ENCODE peak calls at places on chromosomes 16 and 17, in six cellular contexts. One of them, this sample, is unnamed.

GRCh38 chr16:66294507-66294906 is 72.0 kb upstream of the CDH5 start:
- DNase-seq in HCT116: no peak
- DNase-seq in right lobe of liver: no peak
- DNase-seq in Panc1: no peak
- DNase-seq in heart left ventricle: no peak
- DNase-seq in aorta: no peak
- DNase-seq in this sample: no peak

GRCh38 chr16:73713817-73714495 is 582.7 kb upstream of the PSMD7 start:
- DNase-seq in HCT116: peak; percentile 27
- DNase-seq in heart left ventricle: no peak
- DNase-seq in Panc1: no peak
- DNase-seq in right lobe of liver: no peak
- DNase-seq in aorta: no peak
- DNase-seq in this sample: no peak

GRCh38 chr17:81429353-81429774 is 34.1 kb downstream of the BAHCC1 start:
- DNase-seq in Panc1: no peak
- DNase-seq in heart left ventricle: peak; percentile 75
- DNase-seq in right lobe of liver: peak; percentile 88
- DNase-seq in aorta: peak; percentile 82
- DNase-seq in HCT116: no peak
- DNase-seq in this sample: no peak

GRCh38 chr16:84080813-84081212 is 35.9 kb downstream of the MBTPS1 start:
- DNase-seq in heart left ventricle: no peak
- DNase-seq in aorta: no peak
- DNase-seq in right lobe of liver: no peak
- DNase-seq in HCT116: no peak
- DNase-seq in Panc1: no peak
- DNase-seq in this sample: no peak

GRCh38 chr17:81959362-81960129 is 1.4 kb downstream of the NOTUM start:
- DNase-seq in aorta: peak; percentile 80
- DNase-seq in right lobe of liver: peak; percentile 85
- DNase-seq in Panc1: no peak
- DNase-seq in HCT116: no peak
- DNase-seq in heart left ventricle: peak; percentile 67
- DNase-seq in this sample: peak; percentile 67

GRCh38 chr16:68190745-68191510 is 45.0 kb downstream of the ESRP2 start:
- DNase-seq in heart left ventricle: no peak
- DNase-seq in aorta: no peak
- DNase-seq in HCT116: no peak
- DNase-seq in right lobe of liver: no peak
- DNase-seq in Panc1: no peak
- DNase-seq in this sample: no peak

GRCh38 chr17:70278846-70279465 is 109.6 kb downstream of the KCNJ2 start:
- DNase-seq in HCT116: no peak
- DNase-seq in right lobe of liver: no peak
- DNase-seq in aorta: no peak
- DNase-seq in Panc1: no peak
- DNase-seq in heart left ventricle: no peak
- DNase-seq in this sample: no peak

GRCh38 chr17:74682442-74683190 is 30.1 kb downstream of the CD300LF start:
- DNase-seq in heart left ventricle: no peak
- DNase-seq in aorta: no peak
- DNase-seq in HCT116: no peak
- DNase-seq in Panc1: no peak
- DNase-seq in right lobe of liver: peak; percentile 8
- DNase-seq in this sample: no peak

GRCh38 chr16:56372938-56373337 is 52.4 kb downstream of the AMFR start:
- DNase-seq in HCT116: no peak
- DNase-seq in Panc1: no peak
- DNase-seq in right lobe of liver: no peak
- DNase-seq in heart left ventricle: no peak
- DNase-seq in aorta: no peak
- DNase-seq in this sample: no peak

GRCh38 chr17:2068589-2069051 is 13.7 kb downstream of the HIC1 start:
- DNase-seq in right lobe of liver: no peak
- DNase-seq in aorta: peak; percentile 44
- DNase-seq in HCT116: no peak
- DNase-seq in Panc1: no peak
- DNase-seq in heart left ventricle: no peak
- DNase-seq in this sample: no peak

GRCh38 chr17:74134991-74135390 is 68.5 kb upstream of the RPL38 start:
- DNase-seq in HCT116: no peak
- DNase-seq in right lobe of liver: no peak
- DNase-seq in Panc1: no peak
- DNase-seq in aorta: no peak
- DNase-seq in heart left ventricle: no peak
- DNase-seq in this sample: no peak

GRCh38 chr16:11896776-11897175 is 19.0 kb downstream of the GSPT1 start:
- DNase-seq in HCT116: no peak
- DNase-seq in right lobe of liver: no peak
- DNase-seq in aorta: no peak
- DNase-seq in Panc1: no peak
- DNase-seq in heart left ventricle: no peak
- DNase-seq in this sample: no peak

GRCh38 chr17:75124819-75125162 is 6.8 kb downstream of the NT5C start:
- DNase-seq in HCT116: no peak
- DNase-seq in Panc1: no peak
- DNase-seq in heart left ventricle: no peak
- DNase-seq in right lobe of liver: no peak
- DNase-seq in aorta: no peak
- DNase-seq in this sample: no peak

GRCh38 chr16:19808061-19808621 is 76.5 kb downstream of the GPRC5B start:
- DNase-seq in Panc1: no peak
- DNase-seq in HCT116: no peak
- DNase-seq in right lobe of liver: no peak
- DNase-seq in heart left ventricle: no peak
- DNase-seq in aorta: no peak
- DNase-seq in this sample: no peak

GRCh38 chr17:3656353-3656752 is 12.0 kb downstream of the TAX1BP3 start:
- DNase-seq in heart left ventricle: no peak
- DNase-seq in Panc1: no peak
- DNase-seq in aorta: no peak
- DNase-seq in HCT116: no peak
- DNase-seq in right lobe of liver: no peak
- DNase-seq in this sample: no peak

GRCh38 chr17:31147507-31148202 is 52.9 kb downstream of the NF1 start:
- DNase-seq in Panc1: no peak
- DNase-seq in aorta: no peak
- DNase-seq in heart left ventricle: no peak
- DNase-seq in HCT116: no peak
- DNase-seq in right lobe of liver: no peak
- DNase-seq in this sample: no peak

GRCh38 chr16:79809376-79809775 is 208.8 kb upstream of the MAF start:
- DNase-seq in Panc1: no peak
- DNase-seq in heart left ventricle: no peak
- DNase-seq in HCT116: no peak
- DNase-seq in aorta: no peak
- DNase-seq in right lobe of liver: no peak
- DNase-seq in this sample: no peak

GRCh38 chr16:914453-914852 is 56.3 kb downstream of the LMF1 start:
- DNase-seq in aorta: no peak
- DNase-seq in HCT116: peak; percentile 12
- DNase-seq in right lobe of liver: no peak
- DNase-seq in heart left ventricle: no peak
- DNase-seq in Panc1: peak; percentile 25
- DNase-seq in this sample: no peak

GRCh38 chr17:11598274-11599221 is at the start of gene DNAH9:
- DNase-seq in Panc1: no peak
- DNase-seq in aorta: peak; percentile 90
- DNase-seq in right lobe of liver: peak; percentile 95
- DNase-seq in HCT116: no peak
- DNase-seq in heart left ventricle: peak; percentile 98
- DNase-seq in this sample: no peak

GRCh38 chr16:79601092-79601977 is 798 bp upstream of the MAF start:
- DNase-seq in heart left ventricle: peak; percentile 66
- DNase-seq in HCT116: no peak
- DNase-seq in aorta: peak; percentile 76
- DNase-seq in right lobe of liver: peak; percentile 91
- DNase-seq in Panc1: no peak
- DNase-seq in this sample: peak; percentile 27

GRCh38 chr17:68701046-68701445 is 99.9 kb upstream of the FAM20A start:
- DNase-seq in heart left ventricle: no peak
- DNase-seq in aorta: no peak
- DNase-seq in HCT116: no peak
- DNase-seq in right lobe of liver: no peak
- DNase-seq in Panc1: no peak
- DNase-seq in this sample: no peak

GRCh38 chr17:39150795-39151679 is at the start of gene PLXDC1:
- DNase-seq in Panc1: no peak
- DNase-seq in heart left ventricle: no peak
- DNase-seq in HCT116: no peak
- DNase-seq in right lobe of liver: no peak
- DNase-seq in aorta: no peak
- DNase-seq in this sample: no peak

GRCh38 chr16:57646388-57647039 is 18.1 kb downstream of the ADGRG1 start:
- DNase-seq in right lobe of liver: no peak
- DNase-seq in Panc1: no peak
- DNase-seq in heart left ventricle: no peak
- DNase-seq in HCT116: no peak
- DNase-seq in aorta: no peak
- DNase-seq in this sample: no peak

GRCh38 chr16:79651363-79651762 is 50.8 kb upstream of the MAF start:
- DNase-seq in heart left ventricle: peak; percentile 63
- DNase-seq in right lobe of liver: no peak
- DNase-seq in Panc1: no peak
- DNase-seq in HCT116: no peak
- DNase-seq in aorta: peak; percentile 85
- DNase-seq in this sample: no peak

GRCh38 chr16:57530104-57530522 is 6.3 kb downstream of the CCDC102A start:
- DNase-seq in right lobe of liver: peak; percentile 31
- DNase-seq in heart left ventricle: peak; percentile 60
- DNase-seq in Panc1: no peak
- DNase-seq in HCT116: no peak
- DNase-seq in aorta: peak; percentile 79
- DNase-seq in this sample: peak; percentile 57

GRCh38 chr17:45131616-45132301 is 556 bp downstream of the PLCD3 start:
- DNase-seq in right lobe of liver: peak; percentile 70
- DNase-seq in Panc1: no peak
- DNase-seq in aorta: peak; percentile 76
- DNase-seq in HCT116: no peak
- DNase-seq in heart left ventricle: peak; percentile 30
- DNase-seq in this sample: peak; percentile 38

GRCh38 chr17:7341842-7342241 is 5.5 kb downstream of the ACAP1 start:
- DNase-seq in Panc1: no peak
- DNase-seq in right lobe of liver: no peak
- DNase-seq in HCT116: no peak
- DNase-seq in aorta: no peak
- DNase-seq in heart left ventricle: no peak
- DNase-seq in this sample: no peak
- H3K27ac ChIP-seq in Panc1: no peak overlapping the region
- H3K27ac ChIP-seq in right lobe of liver: no peak overlapping the region
- H3K27ac ChIP-seq in HCT116: no peak overlapping the region
- H3K27ac ChIP-seq in aorta: no peak overlapping the region
- H3K27ac ChIP-seq in heart left ventricle: no peak overlapping the region
- H3K27ac ChIP-seq in this sample: no peak overlapping the region

DNA sequence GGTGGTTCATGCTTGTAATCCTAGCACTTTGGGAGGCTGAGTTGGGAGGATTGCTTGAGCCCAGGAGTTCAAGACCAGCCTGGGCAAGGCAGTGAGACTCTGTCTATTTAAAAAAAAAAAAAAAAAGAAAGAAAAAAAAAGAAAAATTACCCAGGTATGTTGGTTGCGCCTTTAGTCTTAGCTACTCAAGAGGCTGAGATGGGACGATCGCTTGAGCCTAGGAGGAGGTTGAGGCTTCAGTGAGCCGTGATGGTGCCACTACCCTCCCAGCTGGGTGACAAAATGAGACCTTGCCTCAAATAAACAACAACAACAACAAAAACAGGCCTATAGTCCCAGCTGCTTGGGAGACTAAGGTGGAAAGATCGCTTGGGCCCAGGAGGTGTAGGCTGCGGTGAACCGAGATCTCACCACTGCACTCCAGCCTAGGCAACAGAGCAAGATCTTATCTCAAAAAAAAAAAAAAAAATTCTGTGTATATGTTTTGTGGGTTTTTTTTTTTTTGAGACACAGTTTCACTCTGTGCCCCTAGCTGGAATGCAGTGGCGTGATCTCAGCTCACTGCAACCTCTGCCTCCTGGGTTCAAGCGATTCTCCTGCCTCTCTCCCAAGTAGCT is 12.5 kb upstream of the ANKRD40CL start:
- DNase-seq in heart left ventricle: no peak
- DNase-seq in right lobe of liver: no peak
- DNase-seq in Panc1: no peak
- DNase-seq in aorta: no peak
- DNase-seq in HCT116: no peak
- DNase-seq in this sample: peak; percentile 35
- H3K27ac ChIP-seq in heart left ventricle: no peak overlapping the region
- H3K27ac ChIP-seq in right lobe of liver: no peak overlapping the region
- H3K27ac ChIP-seq in Panc1: no peak overlapping the region
- H3K27ac ChIP-seq in aorta: no peak overlapping the region
- H3K27ac ChIP-seq in HCT116: no peak overlapping the region
- H3K27ac ChIP-seq in this sample: no peak overlapping the region

DNA sequence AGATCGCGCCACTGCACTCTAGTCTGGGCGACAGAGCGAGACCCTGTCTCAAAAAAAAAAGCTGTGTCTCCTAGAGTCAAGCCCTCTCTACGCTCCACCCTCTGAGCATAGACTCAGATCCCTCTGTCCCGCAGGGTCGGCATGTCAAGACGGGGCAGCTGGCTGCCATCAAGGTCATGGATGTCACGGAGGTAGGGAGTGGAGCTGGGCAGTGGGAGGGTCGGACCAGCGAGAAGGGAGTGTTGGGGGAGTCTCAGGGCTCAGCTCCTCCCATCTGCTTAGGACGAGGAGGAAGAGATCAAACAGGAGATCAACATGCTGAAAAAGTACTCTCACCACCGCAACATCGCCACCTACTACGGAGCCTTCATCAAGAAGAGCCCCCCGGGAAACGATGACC is 18.5 kb upstream of the C17orf107 start:
- DNase-seq in Panc1: no peak
- DNase-seq in right lobe of liver: no peak
- DNase-seq in aorta: no peak
- DNase-seq in heart left ventricle: no peak
- DNase-seq in HCT116: no peak
- DNase-seq in this sample: no peak
- H3K27ac ChIP-seq in Panc1: no peak overlapping the region
- H3K27ac ChIP-seq in right lobe of liver: no peak overlapping the region
- H3K27ac ChIP-seq in aorta: no peak overlapping the region
- H3K27ac ChIP-seq in heart left ventricle: no peak overlapping the region
- H3K27ac ChIP-seq in HCT116: no peak overlapping the region
- H3K27ac ChIP-seq in this sample: no peak overlapping the region

GRCh38 chr16:85263214-85263613 is 150.9 kb upstream of the CIBAR2 start:
- DNase-seq in HCT116: no peak
- DNase-seq in right lobe of liver: no peak
- DNase-seq in Panc1: no peak
- DNase-seq in aorta: no peak
- DNase-seq in heart left ventricle: no peak
- DNase-seq in this sample: no peak

GRCh38 chr16:85262558-85263196 is 150.4 kb upstream of the CIBAR2 start:
- DNase-seq in aorta: no peak
- DNase-seq in Panc1: no peak
- DNase-seq in right lobe of liver: no peak
- DNase-seq in heart left ventricle: no peak
- DNase-seq in HCT116: no peak
- DNase-seq in this sample: no peak

GRCh38 chr16:85259831-85260165 is 147.5 kb upstream of the CIBAR2 start:
- DNase-seq in heart left ventricle: no peak
- DNase-seq in right lobe of liver: no peak
- DNase-seq in aorta: no peak
- DNase-seq in HCT116: no peak
- DNase-seq in Panc1: no peak
- DNase-seq in this sample: no peak

GRCh38 chr16:85261205-85261604 is 148.9 kb upstream of the CIBAR2 start:
- DNase-seq in right lobe of liver: no peak
- DNase-seq in aorta: no peak
- DNase-seq in Panc1: no peak
- DNase-seq in heart left ventricle: no peak
- DNase-seq in HCT116: no peak
- DNase-seq in this sample: no peak

GRCh38 chr16:85261657-85262557 is 149.6 kb upstream of the CIBAR2 start:
- DNase-seq in aorta: no peak
- DNase-seq in right lobe of liver: no peak
- DNase-seq in Panc1: no peak
- DNase-seq in HCT116: no peak
- DNase-seq in heart left ventricle: no peak
- DNase-seq in this sample: no peak
- H3K27ac ChIP-seq in aorta: no peak overlapping the region
- H3K27ac ChIP-seq in right lobe of liver: no peak overlapping the region
- H3K27ac ChIP-seq in Panc1: no peak overlapping the region
- H3K27ac ChIP-seq in HCT116: no peak overlapping the region
- H3K27ac ChIP-seq in heart left ventricle: no peak overlapping the region
- H3K27ac ChIP-seq in this sample: no peak overlapping the region